ENCODE peak calls at places on chromosomes 13 and 19, in nine cellular contexts. S, L, K, A, M, H, T, B and W are unnamed samples.

GRCh38 chr19:45138303-45138751 is 22.5 kb downstream of the NKPD1 start:
- DNase-seq in S (no peak), K (no peak), L (no peak), M (no peak), H (no peak), A (no peak), B (no peak), T (no peak), W (peak; percentile 83)

GRCh38 chr13:33644607-33645543 is 173.1 kb upstream of the RFC3 start:
- DNase-seq in S (no peak), T (no peak), L (peak; percentile 32), B (no peak), A (no peak), K (peak; percentile 27), H (no peak), M (peak; percentile 28), W (no peak)

GRCh38 chr19:7639863-7640348 is 3.0 kb downstream of the STXBP2 start:
- DNase-seq in T (no peak), B (no peak), M (no peak), S (no peak), H (no peak), A (no peak), K (no peak), L (no peak), W (no peak)

GRCh38 chr19:45231891-45232290 is 13.3 kb downstream of the EXOC3L2 start:
- DNase-seq in T (no peak), B (no peak), K (peak; percentile 38), M (no peak), H (no peak), A (no peak), L (no peak), S (no peak), W (peak; percentile 96)

GRCh38 chr13:110616103-110617101 is 1.1 kb downstream of the NAXD start:
- DNase-seq in B (peak; percentile 24), M (peak; percentile 62), A (peak; percentile 68), T (no peak), K (peak; percentile 82), S (no peak), H (no peak), L (peak; percentile 42), W (peak; percentile 96)

GRCh38 chr19:11137542-11138384 is 17.8 kb downstream of the SPC24 start:
- DNase-seq in B (peak; percentile 27), A (no peak), H (peak; percentile 84), M (peak; percentile 83), S (no peak), L (peak; percentile 77), T (no peak), K (peak; percentile 98), W (peak; percentile 96)

GRCh38 chr19:55251296-55252081 is 7.3 kb downstream of the PPP6R1 start:
- DNase-seq in A (peak; percentile 82), S (no peak), B (no peak), H (no peak), T (no peak), L (peak; percentile 71), M (no peak), K (no peak), W (peak; percentile 90)

GRCh38 chr19:30161770-30162169 is 210.4 kb upstream of the ZNF536 start:
- DNase-seq in T (no peak), B (no peak), A (no peak), L (no peak), K (no peak), S (no peak), H (no peak), M (no peak), W (no peak)

GRCh38 chr13:110246530-110246929 is 60.4 kb downstream of the COL4A1 start:
- DNase-seq in L (no peak), H (no peak), B (no peak), A (no peak), M (no peak), S (no peak), K (no peak), T (no peak), W (no peak)

GRCh38 chr13:37173214-37173613 is 67.8 kb upstream of the CSNK1A1L start:
- DNase-seq in S (no peak), L (no peak), M (no peak), H (no peak), K (peak; percentile 90), T (no peak), B (no peak), A (no peak), W (no peak)

GRCh38 chr13:43797869-43798268 is 11.1 kb upstream of the ENOX1 start:
- DNase-seq in L (no peak), T (no peak), S (no peak), H (no peak), M (no peak), B (no peak), K (peak; percentile 42), A (no peak), W (peak; percentile 77)

GRCh38 chr13:34863360-34864135 is 78.5 kb upstream of the NBEA start:
- DNase-seq in H (peak; percentile 18), L (no peak), S (no peak), B (no peak), M (no peak), A (no peak), T (peak; percentile 4), K (peak; percentile 92), W (no peak)

GRCh38 chr13:22726721-22727120 is 454.1 kb upstream of the SGCG start:
- DNase-seq in M (no peak), B (no peak), H (no peak), A (no peak), T (no peak), K (no peak), L (no peak), S (no peak), W (peak; percentile 58)

GRCh38 chr19:41616785-41617621 is 9.9 kb downstream of the CEACAM4 start:
- DNase-seq in S (no peak), M (no peak), A (no peak), L (peak; percentile 29), T (no peak), K (peak; percentile 43), H (peak; percentile 36), B (no peak), W (no peak)

GRCh38 chr19:51366999-51367564 is 894 bp upstream of the ETFB start:
- DNase-seq in K (no peak), A (no peak), S (no peak), T (no peak), M (peak; percentile 42), L (peak; percentile 27), H (no peak), B (peak; percentile 22), W (peak; percentile 62)

GRCh38 chr13:49627831-49628652 is at the start of gene ARL11:
- DNase-seq in H (no peak), B (peak; percentile 13), M (peak; percentile 59), K (no peak), S (peak; percentile 50), T (no peak), L (peak; percentile 92), A (peak; percentile 73), W (no peak)